ENCODE peak calls at places on chromosomes 3 and 15, in four cellular contexts. S is PC-3, G is mammary epithelial cell, A is ascending aorta. D is an unnamed sample.

GRCh38 chr15:76336254-76337046 is at the start of gene ISL2:
- DNase-seq in S (peak), A (no peak), G (peak), D (no peak)

GRCh38 chr3:169659858-169660614 is 3.5 kb downstream of the MECOM start:
- DNase-seq in S (no peak), A (no peak), G (no peak), D (no peak)

GRCh38 chr15:73540161-73540560 is 93.0 kb downstream of the NPTN start:
- DNase-seq in A (no peak), S (peak), G (no peak), D (no peak)

GRCh38 chr3:129558772-129559564 is 16.0 kb downstream of the H1-8 start:
- DNase-seq in S (no peak), G (no peak), A (no peak), D (no peak)

GRCh38 chr15:58063612-58064011 is 1.9 kb downstream of the ALDH1A2 start:
- DNase-seq in G (no peak), A (no peak), S (no peak), D (no peak)

GRCh38 chr3:194741916-194742315 is 56.2 kb downstream of the FAM43A start:
- DNase-seq in G (no peak), S (no peak), A (no peak), D (no peak)

GRCh38 chr3:159785276-159785675 is 203.4 kb upstream of the IL12A start:
- DNase-seq in G (peak), S (peak), A (no peak), D (no peak)

GRCh38 chr3:33128706-33129105 is 14.9 kb downstream of the CRTAP start:
- DNase-seq in S (no peak), A (no peak), G (no peak), D (no peak)

GRCh38 chr3:136075816-136076215 is 110.3 kb downstream of the PPP2R3A start:
- DNase-seq in A (no peak), S (no peak), G (no peak), D (no peak)

GRCh38 chr3:52645549-52645948 is 40.2 kb downstream of the PBRM1 start:
- DNase-seq in G (peak), A (no peak), S (no peak), D (no peak)

GRCh38 chr15:38453971-38454686 is at the start of gene FAM98B:
- DNase-seq in G (peak), A (peak), S (peak), D (peak)

GRCh38 chr3:16382852-16383251 is 117.8 kb downstream of the OXNAD1 start:
- DNase-seq in G (no peak), S (no peak), A (peak), D (no peak)

GRCh38 chr3:187686874-187687273 is 15.5 kb downstream of the RTP2 start:
- DNase-seq in S (no peak), A (no peak), G (no peak), D (no peak)

DNA sequence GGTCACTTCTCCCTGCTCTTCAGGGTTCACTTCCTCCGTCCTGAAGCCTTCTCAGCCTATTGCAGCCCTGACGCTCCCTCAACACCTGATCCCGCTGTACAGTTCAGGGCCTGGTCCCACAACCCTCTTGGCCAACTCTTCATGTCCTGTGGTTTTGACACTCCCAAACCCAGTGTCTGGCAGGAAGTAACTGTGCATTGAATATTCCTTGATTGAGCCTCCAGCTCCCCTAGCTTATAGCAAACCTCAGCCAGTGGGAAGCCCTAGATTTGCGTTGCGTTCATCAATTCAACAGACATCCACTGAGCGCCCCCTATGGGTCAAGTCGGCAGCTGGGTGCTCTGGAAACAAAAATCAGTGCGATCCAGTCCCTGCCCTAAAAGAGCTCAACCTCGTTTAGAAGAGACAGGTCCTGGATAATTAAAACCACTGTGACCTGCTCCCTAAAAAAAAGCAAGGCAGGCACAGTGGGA is 13.5 kb downstream of the UBAP1L start:
- DNase-seq in G (peak), A (peak), S (peak), D (no peak)
- TF ChIP-seq CTCF in G (peak), A (peak), S (peak), D (peak)

GRCh38 chr3:193595939-193596487 is 3.0 kb downstream of the OPA1 start:
- DNase-seq in A (no peak), G (no peak), S (no peak), D (no peak)

GRCh38 chr3:193594946-193595689 is 2.1 kb downstream of the OPA1 start:
- DNase-seq in S (peak), A (no peak), G (no peak), D (no peak)

GRCh38 chr3:193593666-193594025 is 638 bp downstream of the OPA1 start:
- DNase-seq in G (peak), S (peak), A (no peak), D (no peak)

GRCh38 chr3:193590088-193590856 is 2.7 kb upstream of the OPA1 start:
- DNase-seq in A (no peak), S (peak), G (peak), D (no peak)

GRCh38 chr3:193592841-193593665 is at the start of gene OPA1:
- DNase-seq in A (peak), S (peak), G (peak), D (peak)
- TF ChIP-seq CTCF in A (peak), S (peak), G (no peak), D (no peak)

DNA sequence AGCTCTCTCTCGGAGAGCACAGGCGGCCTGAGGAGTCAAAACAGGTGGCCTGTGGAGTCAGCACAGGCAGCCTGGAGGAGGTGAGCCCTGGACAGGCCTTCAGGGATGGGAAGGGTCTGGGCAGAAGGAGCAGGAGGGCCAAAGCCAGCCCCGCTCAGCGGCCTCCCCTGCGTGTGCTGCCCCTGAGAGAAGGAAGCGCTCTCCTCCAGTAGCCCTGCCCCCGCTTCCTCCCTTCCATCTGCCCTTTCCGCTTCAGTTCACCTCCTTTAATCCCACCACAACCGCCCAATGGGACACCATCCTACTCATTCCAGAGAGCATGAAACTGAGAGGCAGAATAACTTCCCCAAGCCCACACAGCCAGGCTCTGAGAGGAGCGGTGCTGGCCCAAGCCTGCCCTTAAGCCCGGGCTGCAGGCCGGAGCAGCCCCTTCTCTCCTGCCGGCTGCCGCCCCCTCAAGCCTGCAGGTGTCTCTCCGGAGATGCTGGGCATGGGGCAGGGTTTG is 3.2 kb upstream of the NR2E3 start:
- DNase-seq in A (no peak), S (no peak), G (no peak), D (no peak)
- TF ChIP-seq CTCF in A (no peak), S (no peak), G (no peak), D (no peak)

DNA sequence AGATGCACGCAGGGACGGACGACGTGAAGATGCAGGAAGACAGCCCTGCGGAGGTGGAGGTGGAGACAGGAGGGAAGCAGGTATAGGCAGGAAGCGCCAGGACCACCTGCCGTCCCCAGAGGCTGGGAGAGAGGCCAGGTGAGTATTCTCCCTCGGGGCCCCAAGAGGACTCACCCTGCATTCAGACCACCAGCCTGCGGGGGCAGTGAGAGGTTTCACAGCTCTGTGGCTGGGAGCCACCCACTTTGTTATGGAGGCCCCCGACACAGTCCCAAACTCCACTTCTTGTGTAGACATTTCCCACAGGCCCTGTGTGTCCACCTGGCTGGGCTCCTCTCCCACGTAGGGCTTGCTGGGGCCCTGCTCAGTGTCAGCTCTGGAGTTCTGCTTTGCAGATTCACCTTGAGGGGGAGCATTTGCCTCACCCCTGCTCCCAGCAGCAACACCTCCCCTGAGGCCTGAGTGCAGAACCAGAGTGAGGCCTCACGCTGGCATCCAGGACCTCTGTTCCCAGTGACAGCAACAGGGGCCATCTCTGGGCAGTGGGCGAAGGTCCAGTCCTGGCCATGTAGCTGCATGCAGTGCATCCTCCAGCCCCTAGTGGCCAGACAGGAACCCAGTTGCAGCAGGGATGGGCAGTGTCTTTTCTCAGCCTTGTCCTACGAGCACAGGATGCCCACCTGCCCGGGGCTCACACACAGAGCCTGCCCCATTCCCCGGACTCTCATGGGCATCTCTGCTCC is 119.4 kb upstream of the IQSEC1 start:
- DNase-seq in G (no peak), S (peak), A (no peak), D (no peak)
- TF ChIP-seq CTCF in G (peak), S (peak), A (no peak), D (no peak)